ENCODE peak calls at places on chromosomes 16 and 17, in seven cellular contexts. One of them, this sample, is unnamed.

GRCh38 chr17:17871913-17872312 is 35.1 kb upstream of the SREBF1 start:
- DNase-seq in A549: no peak
- DNase-seq in AG04449: no peak
- DNase-seq in GM12878: no peak
- DNase-seq in AG10803: no peak
- DNase-seq in lower leg skin: no peak
- DNase-seq in colonic mucosa: no peak
- DNase-seq in this sample: no peak

GRCh38 chr16:64969221-64969620 is 152.6 kb downstream of the CDH11 start:
- DNase-seq in AG10803: peak; percentile 48
- DNase-seq in colonic mucosa: no peak
- DNase-seq in AG04449: no peak
- DNase-seq in A549: no peak
- DNase-seq in lower leg skin: no peak
- DNase-seq in GM12878: no peak
- DNase-seq in this sample: no peak

GRCh38 chr16:67241008-67241900 is 6.0 kb downstream of the FHOD1 start:
- DNase-seq in GM12878: no peak
- DNase-seq in lower leg skin: no peak
- DNase-seq in AG04449: peak; percentile 62
- DNase-seq in A549: peak; percentile 74
- DNase-seq in colonic mucosa: peak; percentile 81
- DNase-seq in AG10803: peak; percentile 90
- DNase-seq in this sample: no peak

GRCh38 chr16:66512589-66513404 is 37.1 kb downstream of the TK2 start:
- DNase-seq in colonic mucosa: no peak
- DNase-seq in AG10803: peak; percentile 71
- DNase-seq in GM12878: no peak
- DNase-seq in A549: peak; percentile 86
- DNase-seq in lower leg skin: peak; percentile 87
- DNase-seq in AG04449: no peak
- DNase-seq in this sample: no peak

GRCh38 chr16:85185701-85186100 is 73.4 kb upstream of the CIBAR2 start:
- DNase-seq in A549: no peak
- DNase-seq in lower leg skin: no peak
- DNase-seq in GM12878: no peak
- DNase-seq in colonic mucosa: no peak
- DNase-seq in AG10803: no peak
- DNase-seq in AG04449: no peak
- DNase-seq in this sample: no peak

GRCh38 chr17:45131616-45132301 is 556 bp downstream of the PLCD3 start:
- DNase-seq in AG10803: no peak
- DNase-seq in GM12878: no peak
- DNase-seq in colonic mucosa: peak; percentile 71
- DNase-seq in A549: peak; percentile 61
- DNase-seq in AG04449: no peak
- DNase-seq in lower leg skin: no peak
- DNase-seq in this sample: no peak

GRCh38 chr17:57902800-57903759 is 52.1 kb downstream of the CUEDC1 start:
- DNase-seq in lower leg skin: peak; percentile 95
- DNase-seq in A549: peak; percentile 95
- DNase-seq in GM12878: peak; percentile 89
- DNase-seq in AG04449: no peak
- DNase-seq in colonic mucosa: peak; percentile 87
- DNase-seq in AG10803: peak; percentile 91
- DNase-seq in this sample: peak; percentile 92

GRCh38 chr17:57567278-57567677 is 177.8 kb downstream of the CCDC182 start:
- DNase-seq in GM12878: no peak
- DNase-seq in AG10803: no peak
- DNase-seq in A549: no peak
- DNase-seq in colonic mucosa: no peak
- DNase-seq in lower leg skin: no peak
- DNase-seq in AG04449: no peak
- DNase-seq in this sample: no peak

GRCh38 chr16:53822936-53823529 is 119.1 kb downstream of the FTO start:
- DNase-seq in lower leg skin: no peak
- DNase-seq in AG10803: peak; percentile 50
- DNase-seq in GM12878: peak; percentile 19
- DNase-seq in colonic mucosa: no peak
- DNase-seq in AG04449: no peak
- DNase-seq in A549: no peak
- DNase-seq in this sample: no peak

GRCh38 chr17:34319087-34319486 is at the start of gene CCL8:
- DNase-seq in A549: no peak
- DNase-seq in colonic mucosa: no peak
- DNase-seq in lower leg skin: no peak
- DNase-seq in AG04449: no peak
- DNase-seq in AG10803: no peak
- DNase-seq in GM12878: no peak
- DNase-seq in this sample: no peak

GRCh38 chr16:21053595-21053994 is 97.1 kb downstream of the DNAH3 start:
- DNase-seq in GM12878: no peak
- DNase-seq in A549: no peak
- DNase-seq in AG04449: no peak
- DNase-seq in colonic mucosa: no peak
- DNase-seq in lower leg skin: no peak
- DNase-seq in AG10803: no peak
- DNase-seq in this sample: no peak

GRCh38 chr17:40445769-40446468 is 2.7 kb downstream of the IGFBP4 start:
- DNase-seq in AG04449: no peak
- DNase-seq in GM12878: no peak
- DNase-seq in lower leg skin: no peak
- DNase-seq in A549: peak; percentile 60
- DNase-seq in AG10803: no peak
- DNase-seq in colonic mucosa: no peak
- DNase-seq in this sample: no peak

GRCh38 chr16:86363836-86364618 is 146.3 kb upstream of the FOXF1 start:
- DNase-seq in colonic mucosa: no peak
- DNase-seq in lower leg skin: no peak
- DNase-seq in AG10803: no peak
- DNase-seq in AG04449: no peak
- DNase-seq in A549: no peak
- DNase-seq in GM12878: no peak
- DNase-seq in this sample: no peak

GRCh38 chr16:10708969-10709368 is 14.2 kb upstream of the TEKT5 start:
- DNase-seq in AG10803: no peak
- DNase-seq in lower leg skin: no peak
- DNase-seq in A549: no peak
- DNase-seq in colonic mucosa: no peak
- DNase-seq in GM12878: no peak
- DNase-seq in AG04449: no peak
- DNase-seq in this sample: no peak

GRCh38 chr17:55154101-55154500 is 110.7 kb upstream of the HLF start:
- DNase-seq in AG10803: no peak
- DNase-seq in AG04449: no peak
- DNase-seq in A549: no peak
- DNase-seq in colonic mucosa: no peak
- DNase-seq in GM12878: no peak
- DNase-seq in lower leg skin: no peak
- DNase-seq in this sample: no peak

GRCh38 chr16:66894948-66895696 is 14.8 kb downstream of the PDP2 start:
- DNase-seq in AG10803: peak; percentile 71
- DNase-seq in A549: peak; percentile 78
- DNase-seq in lower leg skin: no peak
- DNase-seq in colonic mucosa: peak; percentile 86
- DNase-seq in AG04449: no peak
- DNase-seq in GM12878: no peak
- DNase-seq in this sample: no peak

GRCh38 chr17:266701-267656 is 85.5 kb upstream of the DOC2B start:
- DNase-seq in AG10803: no peak
- DNase-seq in A549: no peak
- DNase-seq in colonic mucosa: peak; percentile 14
- DNase-seq in lower leg skin: peak; percentile 82
- DNase-seq in AG04449: no peak
- DNase-seq in GM12878: no peak
- DNase-seq in this sample: no peak

GRCh38 chr17:266219-266618 is 84.8 kb upstream of the DOC2B start:
- DNase-seq in lower leg skin: peak; percentile 42
- DNase-seq in A549: no peak
- DNase-seq in AG10803: no peak
- DNase-seq in colonic mucosa: peak; percentile 12
- DNase-seq in AG04449: no peak
- DNase-seq in GM12878: no peak
- DNase-seq in this sample: no peak

GRCh38 chr17:265726-266125 is 84.3 kb upstream of the DOC2B start:
- DNase-seq in AG04449: no peak
- DNase-seq in A549: no peak
- DNase-seq in AG10803: no peak
- DNase-seq in lower leg skin: peak; percentile 74
- DNase-seq in GM12878: no peak
- DNase-seq in colonic mucosa: peak; percentile 10
- DNase-seq in this sample: no peak

GRCh38 chr17:273994-274832 is 78.4 kb downstream of the RPH3AL start:
- DNase-seq in A549: no peak
- DNase-seq in AG04449: no peak
- DNase-seq in lower leg skin: peak; percentile 71
- DNase-seq in AG10803: no peak
- DNase-seq in GM12878: no peak
- DNase-seq in colonic mucosa: peak; percentile 12
- DNase-seq in this sample: no peak

GRCh38 chr17:269616-270514 is 82.7 kb downstream of the RPH3AL start:
- DNase-seq in GM12878: no peak
- DNase-seq in A549: no peak
- DNase-seq in AG10803: no peak
- DNase-seq in lower leg skin: peak; percentile 71
- DNase-seq in AG04449: no peak
- DNase-seq in colonic mucosa: no peak
- DNase-seq in this sample: no peak
- TF ChIP-seq CTCF in GM12878: no peak
- TF ChIP-seq CTCF in A549: no peak
- TF ChIP-seq CTCF in AG10803: no peak
- TF ChIP-seq CTCF in lower leg skin: no peak
- TF ChIP-seq CTCF in AG04449: no peak
- TF ChIP-seq CTCF in colonic mucosa: no peak
- TF ChIP-seq CTCF in this sample: no peak

DNA sequence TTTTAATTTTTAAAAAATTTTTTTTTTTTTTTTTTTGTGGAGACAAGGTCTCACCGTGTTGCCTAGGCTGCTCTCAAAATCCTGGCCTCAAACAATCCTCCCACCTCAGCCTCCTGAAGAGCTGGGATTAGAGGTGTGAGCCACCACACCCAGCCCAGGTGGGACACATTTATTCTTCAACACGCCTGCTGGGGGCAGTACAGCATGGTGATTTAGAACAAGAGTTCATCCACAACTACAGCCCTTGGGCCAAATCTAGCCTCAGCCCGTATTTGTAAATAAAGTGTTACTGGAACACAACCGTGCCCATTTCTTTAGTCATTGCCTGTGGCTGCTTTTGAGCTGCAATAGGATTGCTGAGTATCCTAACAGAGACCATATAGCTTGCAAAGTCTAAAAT is 92.8 kb downstream of the KATNIP start:
- DNase-seq in GM12878: no peak
- DNase-seq in colonic mucosa: no peak
- DNase-seq in AG04449: no peak
- DNase-seq in A549: peak; percentile 44
- DNase-seq in lower leg skin: no peak
- DNase-seq in AG10803: peak; percentile 12
- DNase-seq in this sample: no peak
- TF ChIP-seq CTCF in GM12878: peak; percentile 31
- TF ChIP-seq CTCF in colonic mucosa: no peak
- TF ChIP-seq CTCF in AG04449: no peak
- TF ChIP-seq CTCF in A549: no peak
- TF ChIP-seq CTCF in lower leg skin: no peak
- TF ChIP-seq CTCF in AG10803: peak; percentile 10
- TF ChIP-seq CTCF in this sample: peak; percentile 50

GRCh38 chr17:1360975-1361374 is 39.0 kb downstream of the YWHAE start:
- DNase-seq in AG10803: no peak
- DNase-seq in AG04449: no peak
- DNase-seq in A549: no peak
- DNase-seq in GM12878: no peak
- DNase-seq in lower leg skin: no peak
- DNase-seq in colonic mucosa: no peak
- DNase-seq in this sample: no peak
- TF ChIP-seq CTCF in AG10803: no peak
- TF ChIP-seq CTCF in AG04449: no peak
- TF ChIP-seq CTCF in A549: peak; percentile 29
- TF ChIP-seq CTCF in GM12878: no peak
- TF ChIP-seq CTCF in lower leg skin: no peak
- TF ChIP-seq CTCF in colonic mucosa: no peak
- TF ChIP-seq CTCF in this sample: no peak

DNA sequence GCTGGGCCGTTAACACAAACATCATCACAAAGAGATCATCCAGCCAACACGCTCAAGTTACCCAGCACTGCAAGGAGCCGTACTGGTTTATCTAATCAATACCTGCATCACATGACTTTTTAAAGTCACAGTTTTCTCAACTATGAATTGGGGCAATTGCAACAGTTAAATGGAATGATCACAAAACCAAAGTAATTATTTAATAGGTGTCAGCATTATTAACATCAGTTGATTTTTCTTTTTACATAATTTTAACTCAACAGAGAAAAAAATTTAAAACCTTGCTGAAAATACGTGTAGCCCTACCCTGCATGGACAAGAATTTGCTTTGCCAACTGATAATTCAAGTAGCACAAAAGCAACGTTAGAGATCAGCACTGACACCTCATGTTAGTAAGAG is 95.7 kb upstream of the SOX9 start:
- DNase-seq in GM12878: no peak
- DNase-seq in AG04449: no peak
- DNase-seq in A549: no peak
- DNase-seq in lower leg skin: no peak
- DNase-seq in colonic mucosa: no peak
- DNase-seq in AG10803: no peak
- DNase-seq in this sample: no peak
- TF ChIP-seq CTCF in GM12878: no peak
- TF ChIP-seq CTCF in AG04449: no peak
- TF ChIP-seq CTCF in A549: no peak
- TF ChIP-seq CTCF in lower leg skin: no peak
- TF ChIP-seq CTCF in colonic mucosa: no peak
- TF ChIP-seq CTCF in AG10803: no peak
- TF ChIP-seq CTCF in this sample: no peak

DNA sequence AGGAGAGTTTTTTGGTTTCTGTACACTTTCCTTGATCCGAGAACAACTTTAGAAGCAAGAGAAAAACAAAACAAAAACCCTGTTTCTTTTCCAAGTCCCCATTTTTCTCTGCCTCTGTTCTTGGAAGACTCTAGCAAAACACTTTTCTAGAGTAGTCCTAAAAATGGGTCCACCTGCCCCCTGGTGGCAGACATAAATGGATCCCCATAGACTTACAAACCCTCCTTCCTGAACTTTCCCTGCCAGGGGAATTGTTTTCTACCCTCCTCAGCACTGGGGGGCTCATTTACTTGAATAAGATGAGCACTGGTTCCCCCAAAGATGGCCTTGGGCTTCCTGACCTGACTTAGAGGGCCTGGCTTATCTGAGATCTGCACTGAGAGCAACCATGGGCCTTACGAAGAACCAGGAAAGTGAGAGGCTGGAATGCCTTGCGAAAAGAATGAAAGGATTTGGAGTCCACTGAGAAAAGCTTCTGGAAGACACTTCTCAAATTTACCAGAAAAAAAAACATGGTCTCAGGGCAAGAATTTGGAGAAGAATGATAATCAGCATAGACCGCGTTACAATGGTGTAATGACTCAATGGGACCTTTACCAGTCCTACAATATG is 48.0 kb upstream of the CDYL2 start:
- DNase-seq in GM12878: no peak
- DNase-seq in AG10803: peak; percentile 29
- DNase-seq in colonic mucosa: peak; percentile 34
- DNase-seq in AG04449: no peak
- DNase-seq in A549: peak; percentile 46
- DNase-seq in lower leg skin: no peak
- DNase-seq in this sample: peak; percentile 1
- TF ChIP-seq CTCF in GM12878: peak; percentile 62
- TF ChIP-seq CTCF in AG10803: peak; percentile 51
- TF ChIP-seq CTCF in colonic mucosa: peak; percentile 24
- TF ChIP-seq CTCF in AG04449: peak; percentile 44
- TF ChIP-seq CTCF in A549: peak; percentile 34
- TF ChIP-seq CTCF in lower leg skin: no peak
- TF ChIP-seq CTCF in this sample: peak; percentile 69